ENCODE peak calls at places on chromosomes 2 and 18, in ten cellular contexts. D, Q, V, O, P, Z, B, L, N and H are unnamed samples.

GRCh38 chr2:212732860-212733259 is 194.3 kb upstream of the ERBB4 start:
- DNase-seq in N (no peak), D (no peak), B (no peak), O (no peak), P (no peak), Q (no peak), V (no peak), L (no peak), Z (no peak), H (no peak)

GRCh38 chr2:62884086-62884485 is 166.5 kb upstream of the OTX1 start:
- DNase-seq in P (no peak), N (no peak), V (no peak), O (no peak), B (no peak), D (no peak), Q (no peak), Z (no peak), L (no peak), H (no peak)

GRCh38 chr2:212032536-212033219 is 505.9 kb downstream of the ERBB4 start:
- DNase-seq in Q (no peak), V (no peak), P (no peak), D (no peak), L (no peak), N (no peak), O (no peak), B (no peak), Z (peak), H (no peak)

GRCh38 chr2:240162032-240162431 is 21.6 kb upstream of the OTOS start:
- DNase-seq in N (no peak), V (no peak), Q (no peak), D (no peak), L (no peak), P (no peak), O (no peak), B (no peak), Z (no peak), H (no peak)

GRCh38 chr2:85161626-85161960 is 28.4 kb downstream of the TCF7L1 start:
- DNase-seq in P (no peak), N (no peak), V (no peak), O (no peak), Z (no peak), L (no peak), Q (no peak), D (no peak), B (no peak), H (no peak)

GRCh38 chr2:131404794-131405193 is 40.8 kb upstream of the RAB6D start:
- DNase-seq in Z (no peak), P (no peak), O (no peak), D (no peak), B (no peak), Q (no peak), V (no peak), L (no peak), N (no peak), H (no peak)

GRCh38 chr2:145484443-145485086 is 964.6 kb upstream of the ZEB2 start:
- DNase-seq in V (no peak), P (peak), L (no peak), Q (no peak), D (no peak), Z (peak), N (no peak), B (no peak), O (no peak), H (no peak)

GRCh38 chr2:134333646-134334189 is 79.8 kb downstream of the MGAT5 start:
- DNase-seq in Z (peak), B (no peak), L (no peak), P (no peak), V (no peak), N (no peak), Q (no peak), D (no peak), O (peak), H (no peak)

GRCh38 chr2:48126180-48126579 is 219.9 kb upstream of the FBXO11 start:
- DNase-seq in B (no peak), Q (no peak), Z (no peak), V (no peak), O (no peak), L (no peak), P (no peak), D (no peak), N (peak), H (no peak)

GRCh38 chr2:128557069-128557468 is 238.4 kb upstream of the HS6ST1 start:
- DNase-seq in V (no peak), D (peak), N (no peak), P (no peak), L (no peak), Q (no peak), Z (no peak), O (no peak), B (no peak), H (no peak)

GRCh38 chr2:236479814-236480213 is 89.8 kb upstream of the ACKR3 start:
- DNase-seq in L (no peak), B (no peak), Z (no peak), N (no peak), P (no peak), O (no peak), Q (no peak), V (no peak), D (no peak), H (no peak)

GRCh38 chr18:57075716-57076400 is 71.0 kb upstream of the BOD1L2 start:
- DNase-seq in Q (no peak), V (no peak), P (no peak), L (no peak), D (no peak), O (no peak), N (no peak), Z (no peak), B (no peak), H (no peak)

GRCh38 chr18:44093253-44093652 is 587.4 kb upstream of the SETBP1 start:
- DNase-seq in L (no peak), P (no peak), D (no peak), V (no peak), Q (no peak), Z (no peak), B (no peak), O (no peak), N (no peak), H (no peak)

GRCh38 chr18:74303306-74303705 is 11.5 kb upstream of the CYB5A start:
- DNase-seq in D (no peak), P (no peak), Z (no peak), Q (no peak), O (no peak), N (no peak), B (no peak), V (peak), L (no peak), H (no peak)

GRCh38 chr2:75489682-75490180 is 71.0 kb downstream of the EVA1A start:
- DNase-seq in Z (no peak), O (no peak), B (no peak), L (no peak), N (no peak), P (no peak), V (no peak), D (no peak), Q (no peak), H (no peak)

GRCh38 chr18:33901894-33902512 is 322.7 kb downstream of the NOL4 start:
- DNase-seq in Z (no peak), O (no peak), P (no peak), L (no peak), Q (no peak), D (no peak), V (no peak), N (no peak), B (no peak), H (no peak)

GRCh38 chr2:209298601-209299000 is 125.2 kb upstream of the MAP2 start:
- DNase-seq in P (no peak), Z (no peak), V (no peak), Q (no peak), O (no peak), N (no peak), L (no peak), D (no peak), B (no peak), H (no peak)

GRCh38 chr2:235043762-235044500 is 92.1 kb downstream of the SH3BP4 start:
- DNase-seq in V (no peak), Z (no peak), P (no peak), Q (no peak), L (no peak), N (peak), B (no peak), O (no peak), D (no peak), H (no peak)

GRCh38 chr2:121501070-121501469 is 29.6 kb upstream of the RNU4ATAC start:
- DNase-seq in Q (no peak), O (no peak), N (no peak), V (no peak), P (no peak), D (no peak), B (no peak), Z (no peak), L (no peak), H (no peak)

GRCh38 chr2:98065804-98066203 is 21.2 kb upstream of the VWA3B start:
- DNase-seq in P (no peak), V (peak), Z (no peak), N (no peak), O (no peak), D (no peak), L (no peak), Q (no peak), B (no peak), H (no peak)

GRCh38 chr2:101252408-101253012 is at the start of gene CNOT11:
- DNase-seq in B (peak), Z (peak), Q (peak), L (peak), V (peak), P (peak), O (peak), N (peak), D (peak), H (peak)

GRCh38 chr2:196294510-196294909 is 123.1 kb upstream of the STK17B start:
- DNase-seq in D (no peak), N (no peak), L (no peak), O (no peak), Q (no peak), B (no peak), V (no peak), Z (no peak), P (no peak), H (no peak)

GRCh38 chr2:58054264-58054663 is 7.7 kb downstream of the VRK2 start:
- DNase-seq in N (no peak), L (no peak), D (no peak), Z (no peak), P (no peak), Q (no peak), V (no peak), O (no peak), B (no peak), H (no peak)

GRCh38 chr2:45134014-45134413 is 124.8 kb upstream of the SIX2 start:
- DNase-seq in V (no peak), P (no peak), L (no peak), D (no peak), O (no peak), Q (no peak), Z (peak), B (no peak), N (no peak), H (no peak)

GRCh38 chr18:69947361-69948106 is at the start of gene CD226:
- DNase-seq in Z (no peak), Q (no peak), V (no peak), L (no peak), B (no peak), O (no peak), P (no peak), D (no peak), N (no peak), H (no peak)

GRCh38 chr2:236343400-236344161 is 79.4 kb upstream of the ASB18 start:
- DNase-seq in Z (peak), N (peak), P (peak), D (no peak), O (no peak), L (peak), B (peak), Q (no peak), V (no peak), H (no peak)

GRCh38 chr18:57434177-57434535 is 1.0 kb upstream of the ONECUT2 start:
- DNase-seq in V (no peak), Q (no peak), P (no peak), B (no peak), L (no peak), D (peak), N (no peak), O (no peak), Z (no peak), H (no peak)

GRCh38 chr2:109398616-109399015 is 215.2 kb downstream of the SEPTIN10 start:
- DNase-seq in P (no peak), Q (no peak), V (no peak), L (no peak), N (no peak), Z (no peak), O (no peak), D (no peak), B (no peak), H (no peak)

GRCh38 chr2:58664523-58665155 is 423.5 kb upstream of the FANCL start:
- DNase-seq in O (no peak), P (no peak), V (no peak), Q (no peak), D (no peak), L (no peak), Z (peak), N (no peak), B (no peak), H (no peak)

GRCh38 chr2:198309673-198310280 is 505.4 kb downstream of the PLCL1 start:
- DNase-seq in V (no peak), Z (peak), O (no peak), L (no peak), Q (no peak), D (no peak), P (peak), B (no peak), N (peak), H (no peak)

GRCh38 chr2:209642146-209642815 is 129.4 kb upstream of the UNC80 start:
- DNase-seq in L (no peak), D (no peak), N (no peak), O (no peak), Q (no peak), P (no peak), V (no peak), B (no peak), Z (peak), H (no peak)

GRCh38 chr2:16406497-16406896 is 259.1 kb downstream of the CYRIA start:
- DNase-seq in N (no peak), B (no peak), O (no peak), Z (no peak), D (no peak), V (no peak), P (no peak), Q (no peak), L (no peak), H (no peak)

GRCh38 chr18:63969965-63970802 is at the start of gene SERPINB8:
- DNase-seq in D (peak), V (peak), O (peak), N (peak), Z (peak), L (peak), B (peak), Q (peak), P (peak), H (peak)

GRCh38 chr2:42602218-42602936 is 33.9 kb downstream of the MTA3 start:
- DNase-seq in P (no peak), N (no peak), V (no peak), Z (no peak), D (no peak), O (no peak), B (no peak), Q (no peak), L (no peak), H (no peak)

GRCh38 chr2:143758629-143759330 is 629.6 kb downstream of the ARHGAP15 start:
- DNase-seq in O (no peak), P (no peak), Z (no peak), L (no peak), Q (no peak), B (no peak), D (no peak), N (no peak), V (no peak), H (no peak)

GRCh38 chr18:56651771-56652092 is 573 bp downstream of the WDR7 start:
- DNase-seq in D (no peak), P (no peak), B (no peak), V (no peak), Q (no peak), O (no peak), Z (peak), N (no peak), L (no peak), H (no peak)

GRCh38 chr18:62690416-62690815 is 24.9 kb upstream of the PHLPP1 start:
- DNase-seq in P (no peak), Q (no peak), B (no peak), L (no peak), O (no peak), N (no peak), Z (no peak), V (no peak), D (no peak), H (no peak)

GRCh38 chr2:55809875-55810620 is 113.5 kb downstream of the EFEMP1 start:
- DNase-seq in Q (no peak), B (no peak), L (no peak), V (no peak), Z (no peak), P (no peak), D (peak), O (no peak), N (no peak), H (no peak)

DNA sequence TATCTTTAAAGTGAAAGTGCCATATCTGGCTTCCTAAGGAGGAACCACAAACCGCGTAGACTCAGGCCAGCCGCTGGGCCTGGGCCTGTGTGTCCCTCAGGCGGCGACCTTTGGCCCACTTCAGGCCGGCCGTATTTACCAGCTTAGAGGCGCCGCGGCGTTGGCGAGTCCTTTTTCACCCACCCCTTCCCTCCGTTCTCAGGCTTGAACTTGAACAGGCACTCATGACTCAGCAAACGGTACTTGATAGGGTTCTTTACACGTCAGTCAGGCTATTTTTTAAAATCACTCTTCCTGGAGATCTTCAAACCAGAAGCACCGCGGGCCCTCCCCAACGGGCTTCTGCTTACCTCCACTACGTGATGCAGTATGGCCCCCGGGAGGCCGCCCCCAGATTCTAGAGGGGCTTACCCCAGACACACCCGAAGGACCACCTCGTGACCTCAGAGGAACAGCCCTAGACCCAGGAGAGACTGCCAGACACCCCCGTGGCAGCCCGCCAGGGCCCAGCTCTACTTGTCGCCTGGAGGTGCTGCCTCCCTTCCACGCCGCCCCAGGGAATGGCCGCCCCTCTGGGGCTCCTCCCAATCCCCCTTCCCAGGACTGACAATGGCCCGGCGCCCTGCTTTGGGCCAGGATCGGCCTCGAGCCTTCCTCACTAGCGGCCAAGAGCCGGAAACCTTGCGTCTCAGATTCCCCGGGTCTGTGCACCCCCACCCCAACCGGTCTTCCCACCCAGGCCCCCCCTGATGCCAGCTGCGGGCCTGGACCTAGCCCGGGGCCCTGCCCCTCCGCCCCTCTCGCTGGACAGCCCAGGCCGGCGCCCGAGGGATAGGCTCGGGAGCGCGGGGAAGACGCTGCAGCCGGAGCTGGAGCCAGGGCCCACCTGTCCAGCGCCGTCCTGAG is 33.8 kb upstream of the IMPA2 start:
- DNase-seq in B (peak), O (peak), Q (peak), D (peak), P (no peak), Z (peak), L (peak), V (peak), N (peak), H (peak)
- TF ChIP-seq POLR2A in B (no peak), O (no peak), Q (peak), D (peak), P (no peak), Z (peak), L (peak), V (peak), N (peak), H (peak)

GRCh38 chr2:118112771-118113334 is 24.6 kb downstream of the INSIG2 start:
- DNase-seq in Q (no peak), V (no peak), B (no peak), N (no peak), Z (peak), D (no peak), P (peak), L (no peak), O (no peak), H (no peak)
- TF ChIP-seq POLR2A in Q (no peak), V (no peak), B (no peak), N (no peak), Z (peak), D (no peak), P (no peak), L (no peak), O (no peak), H (no peak)

DNA sequence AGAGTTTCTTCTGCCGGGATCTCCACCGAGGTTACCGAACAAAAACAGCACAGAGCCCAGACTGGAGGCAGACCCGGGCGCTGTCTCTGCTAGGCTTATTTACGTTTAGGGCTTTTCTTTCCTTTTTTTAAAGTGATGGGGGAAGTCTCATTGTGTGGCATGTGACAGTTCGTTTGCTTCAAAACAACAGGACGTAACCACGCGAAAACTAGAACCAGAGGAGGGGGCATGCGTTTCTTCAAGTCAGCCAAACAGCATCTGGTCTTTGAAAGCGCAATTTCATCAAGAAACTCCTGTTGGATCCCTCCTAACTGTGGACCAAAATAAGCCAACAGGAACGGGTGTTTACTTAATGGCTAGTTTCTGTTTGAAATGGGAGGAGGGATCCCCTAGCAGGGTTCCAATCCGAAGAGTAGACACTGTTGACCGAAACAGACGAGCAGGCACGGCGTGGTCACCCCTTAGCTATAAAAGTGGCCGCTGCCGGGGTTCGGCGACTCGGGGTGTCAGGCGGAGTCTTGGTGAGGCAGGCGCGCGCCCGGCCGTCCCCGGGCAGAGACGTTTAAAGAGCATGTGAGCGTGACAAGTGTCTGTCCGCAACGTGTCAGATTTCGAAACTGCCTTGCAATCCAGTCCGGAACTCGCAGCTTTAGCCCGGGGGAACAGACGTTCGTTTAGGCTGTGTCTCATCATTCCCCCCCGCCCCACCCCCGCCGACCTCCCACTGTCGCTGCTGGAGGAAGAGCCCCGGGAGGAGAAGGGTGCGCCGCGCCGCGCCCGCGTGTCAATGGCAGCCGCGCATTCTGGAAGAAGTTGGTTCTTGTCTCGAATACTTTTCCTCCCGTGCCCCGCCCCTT is 899 bp upstream of the TGIF1 start:
- DNase-seq in N (peak), D (peak), B (peak), P (no peak), L (peak), Z (peak), O (peak), Q (peak), V (peak), H (peak)
- TF ChIP-seq POLR2A in N (peak), D (peak), B (no peak), P (peak), L (peak), Z (no peak), O (no peak), Q (peak), V (peak), H (peak)

GRCh38 chr2:95356821-95357700 is 45.4 kb upstream of the FAHD2A start:
- DNase-seq in V (no peak), N (no peak), O (no peak), B (no peak), Z (no peak), L (no peak), P (no peak), Q (no peak), D (peak), H (peak)
- TF ChIP-seq POLR2A in V (no peak), N (no peak), O (no peak), B (no peak), Z (no peak), L (no peak), P (no peak), Q (no peak), D (no peak), H (no peak)